ENCODE peak calls at places on chromosome 12, in nine cellular contexts. V, Q, W, S, L, F, U, K and T are unnamed samples.

GRCh38 chr12:68106160-68106559 is 53.4 kb downstream of the IFNG start:
- DNase-seq in F (no peak), Q (no peak), K (no peak), S (no peak), L (no peak), V (no peak), U (peak), W (peak), T (no peak)

GRCh38 chr12:125124320-125124966 is 59.2 kb downstream of the AACS start:
- DNase-seq in S (no peak), V (no peak), Q (no peak), L (no peak), K (no peak), F (no peak), W (peak), U (peak), T (no peak)

GRCh38 chr12:62955678-62956077 is 20.7 kb upstream of the PPM1H start:
- DNase-seq in V (no peak), S (no peak), L (no peak), W (no peak), Q (no peak), K (no peak), F (no peak), U (no peak), T (no peak)

GRCh38 chr12:28583771-28584261 is 393.6 kb downstream of the CCDC91 start:
- DNase-seq in S (no peak), F (no peak), W (peak), K (no peak), V (peak), Q (no peak), U (peak), L (no peak), T (no peak)

GRCh38 chr12:14390449-14390848 is 25.0 kb downstream of the ATF7IP start:
- DNase-seq in V (no peak), W (no peak), Q (no peak), L (no peak), S (no peak), U (no peak), F (no peak), K (no peak), T (no peak)

GRCh38 chr12:113996026-113996425 is 29.9 kb upstream of the RBM19 start:
- DNase-seq in V (no peak), K (no peak), L (no peak), S (no peak), W (no peak), F (no peak), Q (no peak), U (no peak), T (no peak)

GRCh38 chr12:53045646-53046045 is 4.2 kb upstream of the TNS2 start:
- DNase-seq in S (no peak), L (no peak), W (no peak), F (no peak), Q (peak), V (no peak), K (no peak), U (no peak), T (peak)

GRCh38 chr12:109512608-109513007 is 35.2 kb downstream of the UBE3B start:
- DNase-seq in L (no peak), W (no peak), F (no peak), Q (no peak), S (no peak), K (no peak), V (no peak), U (no peak), T (no peak)

GRCh38 chr12:43338848-43339526 is 213.0 kb downstream of the ADAMTS20 start:
- DNase-seq in S (no peak), Q (no peak), V (peak), L (no peak), U (peak), W (peak), F (no peak), K (peak), T (no peak)

GRCh38 chr12:14999421-15000047 is 26.7 kb downstream of the PDE6H start:
- DNase-seq in W (peak), S (no peak), K (no peak), V (no peak), U (peak), L (no peak), F (no peak), Q (no peak), T (no peak)

GRCh38 chr12:98743362-98743953 is 98.4 kb downstream of the APAF1 start:
- DNase-seq in V (peak), S (no peak), K (no peak), W (peak), U (peak), Q (no peak), L (no peak), F (no peak), T (no peak)

GRCh38 chr12:55847033-55847432 is 4.3 kb upstream of the MMP19 start:
- DNase-seq in Q (peak), F (no peak), S (peak), K (no peak), L (no peak), V (no peak), U (no peak), W (peak), T (no peak)

GRCh38 chr12:56991319-56991906 is 14.9 kb downstream of the ZBTB39 start:
- DNase-seq in S (peak), Q (peak), K (no peak), V (no peak), L (no peak), F (no peak), W (no peak), U (no peak), T (peak)

GRCh38 chr12:8829128-8829524 is 6.7 kb downstream of the A2ML1 start:
- DNase-seq in Q (no peak), L (no peak), K (no peak), F (no peak), W (no peak), V (no peak), U (peak), S (no peak), T (no peak)

GRCh38 chr12:8499616-8500015 is 13.7 kb upstream of the CLEC4D start:
- DNase-seq in W (no peak), F (no peak), Q (no peak), L (no peak), U (no peak), K (no peak), S (no peak), V (no peak), T (no peak)

GRCh38 chr12:19465711-19466110 is 26.4 kb downstream of the AEBP2 start:
- DNase-seq in F (no peak), Q (no peak), S (no peak), L (no peak), U (no peak), W (no peak), K (no peak), V (no peak), T (no peak)

GRCh38 chr12:92668739-92669138 is 34.0 kb upstream of the PLEKHG7 start:
- DNase-seq in L (no peak), K (no peak), F (no peak), S (no peak), Q (no peak), U (no peak), V (no peak), W (no peak), T (no peak)

GRCh38 chr12:1357171-1357570 is 237.2 kb downstream of the FBXL14 start:
- DNase-seq in K (no peak), U (no peak), Q (no peak), F (no peak), S (no peak), W (no peak), L (no peak), V (peak), T (no peak)

GRCh38 chr12:70721958-70722357 is 84.7 kb upstream of the PTPRB start:
- DNase-seq in F (no peak), K (no peak), Q (no peak), V (no peak), L (no peak), U (no peak), S (no peak), W (no peak), T (no peak)

GRCh38 chr12:70719672-70720420 is 82.6 kb upstream of the PTPRB start:
- DNase-seq in V (peak), K (no peak), S (peak), Q (no peak), W (peak), F (peak), L (peak), U (peak), T (no peak)

GRCh38 chr12:70722584-70723343 is 85.5 kb upstream of the PTPRB start:
- DNase-seq in S (no peak), W (no peak), F (no peak), L (no peak), K (no peak), V (no peak), Q (no peak), U (no peak), T (no peak)

GRCh38 chr12:70721216-70721615 is 84.0 kb upstream of the PTPRB start:
- DNase-seq in S (no peak), V (no peak), K (no peak), U (no peak), F (no peak), W (no peak), L (no peak), Q (no peak), T (no peak)

GRCh38 chr12:70724444-70724843 is 87.2 kb upstream of the PTPRB start:
- DNase-seq in K (no peak), V (peak), F (no peak), L (no peak), W (peak), U (peak), S (no peak), Q (no peak), T (no peak)
- TF ChIP-seq CTCF in K (peak), V (peak), F (peak), L (no peak), W (peak), U (peak), S (peak), Q (no peak), T (peak)

GRCh38 chr12:31011746-31012567 is 61.7 kb upstream of the DDX11 start:
- DNase-seq in L (no peak), U (no peak), Q (peak), F (no peak), S (peak), W (no peak), K (no peak), V (no peak), T (no peak)
- TF ChIP-seq CTCF in L (no peak), U (no peak), Q (no peak), F (peak), S (peak), W (peak), K (peak), V (no peak), T (no peak)

DNA sequence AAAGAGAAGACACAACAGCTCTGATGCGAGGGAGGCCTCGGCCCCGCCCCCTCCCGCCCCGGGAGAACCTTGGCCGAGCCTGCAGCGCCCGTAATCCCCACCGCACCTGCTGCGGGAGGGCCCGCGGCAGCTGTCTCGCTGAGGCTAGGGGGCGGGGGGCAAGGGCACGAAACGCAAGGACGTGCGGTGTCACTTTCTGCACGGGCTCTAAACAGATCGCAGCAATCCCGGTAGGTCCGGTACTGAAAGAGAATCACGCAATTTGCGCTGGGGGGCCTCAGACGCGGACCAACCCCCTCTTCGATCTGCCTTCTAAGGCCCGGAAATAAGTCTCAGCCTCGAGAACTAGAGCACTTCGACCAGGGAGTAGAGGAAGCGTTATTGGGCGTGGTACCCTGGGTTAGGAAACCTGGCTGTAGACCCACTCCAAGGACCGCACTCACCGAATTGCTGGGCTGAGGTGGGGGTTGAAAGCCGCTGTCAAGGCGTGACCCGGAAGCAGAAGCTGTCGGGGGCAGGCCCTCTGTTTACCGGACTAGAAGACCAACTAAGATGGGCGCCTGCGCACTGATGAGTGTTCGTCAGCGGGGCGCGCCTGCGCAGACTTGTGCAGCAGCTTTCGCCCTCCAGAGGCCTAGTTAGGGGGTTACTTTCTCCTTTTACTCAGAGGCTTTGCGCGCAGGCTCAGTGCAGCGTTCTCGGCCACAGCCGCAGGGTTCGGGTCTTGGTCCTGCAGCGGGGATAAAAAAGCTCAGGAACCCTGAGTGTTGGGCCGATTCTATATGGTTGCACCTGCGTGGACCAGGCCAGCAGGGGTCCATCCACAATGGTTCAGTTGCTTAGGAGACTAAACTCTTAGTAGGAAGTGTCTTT is at the start of gene ASB8:
- DNase-seq in L (peak), S (peak), V (peak), W (peak), Q (peak), U (peak), K (peak), F (peak), T (peak)
- TF ChIP-seq CTCF in L (peak), S (peak), V (no peak), W (peak), Q (no peak), U (peak), K (peak), F (peak), T (peak)

DNA sequence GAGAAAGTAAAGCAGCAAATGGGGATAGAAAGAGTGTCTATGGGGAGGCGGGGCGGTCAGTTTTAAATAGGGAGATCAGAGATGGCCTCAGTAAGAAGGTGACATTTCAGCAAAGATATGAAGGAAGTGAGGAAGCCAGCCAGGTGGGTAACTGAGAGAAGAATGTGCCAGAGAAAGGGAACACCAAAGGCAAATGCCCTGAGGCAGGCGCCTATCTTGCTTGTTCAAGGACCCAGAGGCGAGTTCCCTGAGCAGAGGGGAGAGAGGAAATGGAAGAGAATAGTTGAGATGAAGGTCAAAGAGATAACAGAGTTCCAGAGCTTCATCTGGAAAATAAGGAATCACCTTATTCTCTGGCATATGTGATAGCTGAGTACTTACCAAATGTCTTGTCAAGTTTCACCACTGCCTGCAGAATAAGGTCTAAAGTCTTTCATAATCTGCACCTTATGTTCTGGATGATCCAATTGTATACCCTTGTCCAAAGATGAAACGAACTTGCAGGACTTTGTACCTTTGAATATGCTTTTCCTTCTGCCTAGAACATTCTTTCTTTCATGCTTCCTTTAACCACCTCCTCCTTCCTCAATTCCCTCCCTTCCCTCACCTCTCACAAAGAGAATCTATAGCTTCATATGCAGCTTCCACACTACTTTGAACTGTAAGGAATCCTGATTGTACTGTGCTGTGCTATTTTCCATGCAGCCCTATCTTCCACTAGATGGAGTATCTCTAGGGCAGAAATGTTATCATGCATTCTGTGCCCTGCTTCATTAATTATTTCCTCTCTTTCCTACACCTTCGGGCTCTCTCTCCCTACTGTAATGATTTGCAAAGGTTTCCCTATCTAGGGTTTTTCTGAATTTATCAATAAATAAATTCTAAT is 38.5 kb downstream of the GNPTAB start:
- DNase-seq in L (no peak), S (no peak), K (no peak), Q (no peak), W (peak), F (no peak), U (peak), V (no peak), T (no peak)
- TF ChIP-seq CTCF in L (no peak), S (peak), K (peak), Q (no peak), W (peak), F (no peak), U (peak), V (peak), T (peak)

GRCh38 chr12:49331360-49332222 is 5.4 kb downstream of the C1QL4 start:
- DNase-seq in S (peak), V (peak), W (peak), K (no peak), F (peak), L (no peak), Q (peak), U (peak), T (no peak)
- TF ChIP-seq CTCF in S (peak), V (peak), W (peak), K (peak), F (peak), L (peak), Q (no peak), U (peak), T (peak)

DNA sequence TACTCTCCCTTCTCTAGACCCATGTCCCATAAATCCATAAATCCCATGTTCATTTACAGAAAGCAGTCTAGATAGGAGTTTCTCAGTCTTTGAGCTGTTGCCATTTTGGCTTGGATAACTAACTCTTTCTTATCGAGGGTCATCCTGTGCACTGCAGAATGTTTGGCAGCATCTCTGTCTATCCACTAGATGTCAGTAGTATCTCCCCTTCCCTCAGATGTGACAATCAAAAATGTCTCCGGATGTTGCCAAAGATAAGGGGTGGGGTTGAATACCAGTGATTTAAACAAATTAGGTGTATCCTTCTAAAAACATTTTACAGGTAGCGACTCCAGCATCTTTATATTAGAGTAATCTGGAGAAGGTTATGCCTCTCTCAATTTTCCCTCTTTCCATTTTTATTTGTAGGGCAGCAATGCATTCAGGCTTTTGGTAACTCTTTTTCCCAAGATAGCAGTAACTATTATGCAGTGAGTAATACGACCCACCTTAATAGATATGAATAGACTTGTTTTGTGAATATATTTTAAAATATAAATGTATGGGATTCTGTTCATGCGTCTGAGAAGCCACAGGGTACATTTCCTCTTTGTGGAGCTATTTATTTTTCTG is 100.7 kb downstream of the LRRK2 start:
- DNase-seq in V (peak), S (no peak), W (peak), U (peak), L (no peak), K (peak), F (no peak), Q (no peak), T (no peak)
- TF ChIP-seq CTCF in V (peak), S (peak), W (peak), U (peak), L (no peak), K (peak), F (peak), Q (no peak), T (peak)